ENCODE peak calls at places on chromosomes 13 and 19, in six cellular contexts. One of them, this sample, is unnamed.

GRCh38 chr19:2477732-2478191 is 1.8 kb downstream of the GADD45B start:
- DNase-seq in HL-60: peak; percentile 63
- DNase-seq in mucosa of descending colon: peak; percentile 37
- DNase-seq in pancreas: peak; percentile 60
- DNase-seq in endothelial cell of umbilical vein: peak; percentile 48
- DNase-seq in thoracic aorta: no peak
- DNase-seq in this sample: peak; percentile 66

GRCh38 chr13:82772802-82773201 is 1109.5 kb downstream of the SLITRK1 start:
- DNase-seq in HL-60: no peak
- DNase-seq in mucosa of descending colon: no peak
- DNase-seq in pancreas: no peak
- DNase-seq in endothelial cell of umbilical vein: no peak
- DNase-seq in thoracic aorta: no peak
- DNase-seq in this sample: peak; percentile 40

GRCh38 chr19:48812094-48812929 is 1.5 kb upstream of the BCAT2 start:
- DNase-seq in HL-60: no peak
- DNase-seq in mucosa of descending colon: peak; percentile 89
- DNase-seq in pancreas: peak; percentile 95
- DNase-seq in endothelial cell of umbilical vein: peak; percentile 72
- DNase-seq in thoracic aorta: peak; percentile 59
- DNase-seq in this sample: peak; percentile 60

GRCh38 chr19:46977548-46977947 is 42.1 kb upstream of the NPAS1 start:
- DNase-seq in HL-60: no peak
- DNase-seq in mucosa of descending colon: no peak
- DNase-seq in pancreas: no peak
- DNase-seq in endothelial cell of umbilical vein: peak; percentile 33
- DNase-seq in thoracic aorta: no peak
- DNase-seq in this sample: no peak

GRCh38 chr13:38872693-38873092 is 117.9 kb downstream of the STOML3 start:
- DNase-seq in HL-60: peak; percentile 43
- DNase-seq in mucosa of descending colon: peak; percentile 8
- DNase-seq in pancreas: peak; percentile 26
- DNase-seq in endothelial cell of umbilical vein: peak; percentile 21
- DNase-seq in thoracic aorta: no peak
- DNase-seq in this sample: peak; percentile 22

GRCh38 chr13:40271511-40271910 is 394.9 kb downstream of the FOXO1 start:
- DNase-seq in HL-60: no peak
- DNase-seq in mucosa of descending colon: peak; percentile 6
- DNase-seq in pancreas: no peak
- DNase-seq in endothelial cell of umbilical vein: peak; percentile 78
- DNase-seq in thoracic aorta: no peak
- DNase-seq in this sample: no peak

GRCh38 chr13:113273856-113274590 is 23.0 kb upstream of the LAMP1 start:
- DNase-seq in HL-60: peak; percentile 84
- DNase-seq in mucosa of descending colon: no peak
- DNase-seq in pancreas: no peak
- DNase-seq in endothelial cell of umbilical vein: no peak
- DNase-seq in thoracic aorta: no peak
- DNase-seq in this sample: peak; percentile 72

GRCh38 chr13:59545007-59545406 is 618.7 kb downstream of the DIAPH3 start:
- DNase-seq in HL-60: no peak
- DNase-seq in mucosa of descending colon: no peak
- DNase-seq in pancreas: no peak
- DNase-seq in endothelial cell of umbilical vein: no peak
- DNase-seq in thoracic aorta: no peak
- DNase-seq in this sample: no peak

GRCh38 chr19:19550972-19551861 is 13.2 kb downstream of the CILP2 start:
- DNase-seq in HL-60: no peak
- DNase-seq in mucosa of descending colon: no peak
- DNase-seq in pancreas: no peak
- DNase-seq in endothelial cell of umbilical vein: no peak
- DNase-seq in thoracic aorta: no peak
- DNase-seq in this sample: no peak

GRCh38 chr19:19552811-19553210 is 14.7 kb downstream of the CILP2 start:
- DNase-seq in HL-60: peak; percentile 45
- DNase-seq in mucosa of descending colon: peak; percentile 62
- DNase-seq in pancreas: no peak
- DNase-seq in endothelial cell of umbilical vein: no peak
- DNase-seq in thoracic aorta: no peak
- DNase-seq in this sample: no peak

GRCh38 chr19:19554074-19555023 is 16.3 kb downstream of the CILP2 start:
- DNase-seq in HL-60: peak; percentile 45
- DNase-seq in mucosa of descending colon: peak; percentile 61
- DNase-seq in pancreas: no peak
- DNase-seq in endothelial cell of umbilical vein: no peak
- DNase-seq in thoracic aorta: no peak
- DNase-seq in this sample: peak; percentile 35

GRCh38 chr19:19551862-19552192 is 13.8 kb downstream of the CILP2 start:
- DNase-seq in HL-60: no peak
- DNase-seq in mucosa of descending colon: no peak
- DNase-seq in pancreas: no peak
- DNase-seq in endothelial cell of umbilical vein: no peak
- DNase-seq in thoracic aorta: no peak
- DNase-seq in this sample: no peak

DNA sequence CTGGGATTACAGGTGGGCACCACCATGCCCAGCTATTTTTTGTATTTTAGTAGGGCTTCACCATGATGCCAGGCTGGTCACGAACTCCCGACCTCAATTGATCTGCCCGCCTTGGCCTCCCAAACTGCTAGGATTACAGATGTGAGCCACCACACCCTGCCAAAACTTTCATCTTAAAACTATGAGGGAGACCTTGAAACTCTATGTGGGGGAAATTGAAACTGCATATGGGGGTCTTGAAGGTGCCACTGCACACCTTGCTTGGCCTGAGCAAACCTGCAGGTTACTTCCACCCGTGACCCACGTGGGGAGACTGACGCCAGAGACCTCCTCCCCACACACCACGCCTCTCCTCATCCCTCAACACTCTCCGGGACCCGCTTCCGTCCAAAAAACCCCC is 15.6 kb downstream of the CILP2 start:
- DNase-seq in HL-60: no peak
- DNase-seq in mucosa of descending colon: no peak
- DNase-seq in pancreas: no peak
- DNase-seq in endothelial cell of umbilical vein: no peak
- DNase-seq in thoracic aorta: no peak
- DNase-seq in this sample: no peak
- TF ChIP-seq CTCF in HL-60: no peak
- TF ChIP-seq CTCF in mucosa of descending colon: no peak
- TF ChIP-seq CTCF in pancreas: no peak
- TF ChIP-seq CTCF in endothelial cell of umbilical vein: no peak
- TF ChIP-seq CTCF in thoracic aorta: no peak
- TF ChIP-seq CTCF in this sample: no peak

GRCh38 chr19:42022616-42023015 is 28.6 kb upstream of the ATP1A3 start:
- DNase-seq in HL-60: no peak
- DNase-seq in mucosa of descending colon: no peak
- DNase-seq in pancreas: no peak
- DNase-seq in endothelial cell of umbilical vein: no peak
- DNase-seq in thoracic aorta: no peak
- DNase-seq in this sample: no peak

GRCh38 chr19:42024622-42025111 is 30.6 kb upstream of the ATP1A3 start:
- DNase-seq in HL-60: no peak
- DNase-seq in mucosa of descending colon: no peak
- DNase-seq in pancreas: no peak
- DNase-seq in endothelial cell of umbilical vein: no peak
- DNase-seq in thoracic aorta: no peak
- DNase-seq in this sample: peak; percentile 66

GRCh38 chr19:42021185-42021584 is 27.2 kb upstream of the ATP1A3 start:
- DNase-seq in HL-60: no peak
- DNase-seq in mucosa of descending colon: no peak
- DNase-seq in pancreas: no peak
- DNase-seq in endothelial cell of umbilical vein: no peak
- DNase-seq in thoracic aorta: no peak
- DNase-seq in this sample: no peak

GRCh38 chr19:42023943-42024260 is 29.9 kb upstream of the ATP1A3 start:
- DNase-seq in HL-60: no peak
- DNase-seq in mucosa of descending colon: no peak
- DNase-seq in pancreas: no peak
- DNase-seq in endothelial cell of umbilical vein: no peak
- DNase-seq in thoracic aorta: no peak
- DNase-seq in this sample: no peak

GRCh38 chr19:42023121-42023942 is 29.3 kb upstream of the ATP1A3 start:
- DNase-seq in HL-60: peak; percentile 21
- DNase-seq in mucosa of descending colon: peak; percentile 35
- DNase-seq in pancreas: no peak
- DNase-seq in endothelial cell of umbilical vein: no peak
- DNase-seq in thoracic aorta: no peak
- DNase-seq in this sample: no peak
- TF ChIP-seq CTCF in HL-60: peak; percentile 44
- TF ChIP-seq CTCF in mucosa of descending colon: peak; percentile 12
- TF ChIP-seq CTCF in pancreas: no peak
- TF ChIP-seq CTCF in endothelial cell of umbilical vein: peak; percentile 31
- TF ChIP-seq CTCF in thoracic aorta: no peak
- TF ChIP-seq CTCF in this sample: no peak

DNA sequence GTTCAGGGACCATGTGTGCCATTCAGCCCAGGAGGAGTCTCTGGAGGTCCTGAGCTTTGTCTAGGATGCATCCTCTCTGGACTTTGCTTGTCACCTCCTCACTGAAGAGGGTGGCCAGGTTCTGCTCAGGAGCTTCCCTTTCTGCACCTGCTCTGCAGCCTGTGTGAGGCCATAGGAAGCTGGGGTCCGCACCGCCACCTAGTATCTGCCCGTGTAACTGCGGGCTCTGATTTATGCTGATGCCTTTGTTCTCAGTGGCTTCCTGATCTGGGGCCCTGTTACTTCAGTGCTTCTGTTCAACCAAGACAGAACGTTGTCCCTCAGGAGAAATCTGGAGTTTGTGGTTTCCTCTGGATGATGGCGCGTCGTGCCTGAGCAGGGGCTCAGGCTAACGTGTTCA is 15.5 kb downstream of the ZNF610 start:
- DNase-seq in HL-60: peak; percentile 5
- DNase-seq in mucosa of descending colon: no peak
- DNase-seq in pancreas: no peak
- DNase-seq in endothelial cell of umbilical vein: no peak
- DNase-seq in thoracic aorta: no peak
- DNase-seq in this sample: no peak
- TF ChIP-seq CTCF in HL-60: no peak
- TF ChIP-seq CTCF in mucosa of descending colon: no peak
- TF ChIP-seq CTCF in pancreas: no peak
- TF ChIP-seq CTCF in endothelial cell of umbilical vein: no peak
- TF ChIP-seq CTCF in thoracic aorta: no peak
- TF ChIP-seq CTCF in this sample: no peak

GRCh38 chr19:17105548-17105947 is 30.0 kb downstream of the MYO9B start:
- DNase-seq in HL-60: no peak
- DNase-seq in mucosa of descending colon: no peak
- DNase-seq in pancreas: no peak
- DNase-seq in endothelial cell of umbilical vein: no peak
- DNase-seq in thoracic aorta: no peak
- DNase-seq in this sample: no peak

GRCh38 chr19:17107546-17108452 is 32.2 kb downstream of the MYO9B start:
- DNase-seq in HL-60: peak; percentile 74
- DNase-seq in mucosa of descending colon: peak; percentile 50
- DNase-seq in pancreas: peak; percentile 53
- DNase-seq in endothelial cell of umbilical vein: peak; percentile 96
- DNase-seq in thoracic aorta: peak; percentile 96
- DNase-seq in this sample: peak; percentile 97

GRCh38 chr19:17101686-17102628 is 26.4 kb downstream of the MYO9B start:
- DNase-seq in HL-60: no peak
- DNase-seq in mucosa of descending colon: no peak
- DNase-seq in pancreas: no peak
- DNase-seq in endothelial cell of umbilical vein: no peak
- DNase-seq in thoracic aorta: no peak
- DNase-seq in this sample: no peak

GRCh38 chr19:17104679-17105078 is 29.1 kb downstream of the MYO9B start:
- DNase-seq in HL-60: no peak
- DNase-seq in mucosa of descending colon: no peak
- DNase-seq in pancreas: no peak
- DNase-seq in endothelial cell of umbilical vein: no peak
- DNase-seq in thoracic aorta: no peak
- DNase-seq in this sample: no peak

DNA sequence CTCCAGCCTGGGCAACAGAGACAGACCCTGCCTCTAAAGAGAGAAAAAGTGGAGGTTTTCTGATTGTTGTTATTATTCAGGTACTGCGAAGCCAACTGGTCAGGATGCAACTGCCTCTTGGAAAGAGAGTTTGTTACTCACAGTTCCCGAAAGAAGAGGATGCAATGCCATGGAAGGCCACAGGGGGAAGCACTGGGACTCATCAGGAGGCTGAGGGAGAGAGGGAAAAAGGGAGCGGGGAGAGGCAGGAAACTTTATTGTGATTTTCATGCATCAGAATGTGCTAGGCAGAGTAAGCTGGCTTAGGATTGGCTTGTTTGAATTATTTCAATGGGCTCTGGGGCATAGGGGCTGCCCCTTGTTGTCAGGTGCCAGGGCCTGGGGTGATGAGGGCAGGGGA is 27.6 kb downstream of the MYO9B start:
- DNase-seq in HL-60: no peak
- DNase-seq in mucosa of descending colon: no peak
- DNase-seq in pancreas: no peak
- DNase-seq in endothelial cell of umbilical vein: peak; percentile 42
- DNase-seq in thoracic aorta: no peak
- DNase-seq in this sample: peak; percentile 47
- TF ChIP-seq CTCF in HL-60: peak; percentile 22
- TF ChIP-seq CTCF in mucosa of descending colon: no peak
- TF ChIP-seq CTCF in pancreas: no peak
- TF ChIP-seq CTCF in endothelial cell of umbilical vein: peak; percentile 62
- TF ChIP-seq CTCF in thoracic aorta: peak; percentile 42
- TF ChIP-seq CTCF in this sample: peak; percentile 79

GRCh38 chr19:35438527-35438926 is 9.5 kb upstream of the FFAR2 start:
- DNase-seq in HL-60: no peak
- DNase-seq in mucosa of descending colon: no peak
- DNase-seq in pancreas: peak; percentile 70
- DNase-seq in endothelial cell of umbilical vein: no peak
- DNase-seq in thoracic aorta: no peak
- DNase-seq in this sample: peak; percentile 36
- TF ChIP-seq CTCF in HL-60: no peak
- TF ChIP-seq CTCF in mucosa of descending colon: no peak
- TF ChIP-seq CTCF in pancreas: no peak
- TF ChIP-seq CTCF in endothelial cell of umbilical vein: no peak
- TF ChIP-seq CTCF in thoracic aorta: no peak
- TF ChIP-seq CTCF in this sample: no peak

DNA sequence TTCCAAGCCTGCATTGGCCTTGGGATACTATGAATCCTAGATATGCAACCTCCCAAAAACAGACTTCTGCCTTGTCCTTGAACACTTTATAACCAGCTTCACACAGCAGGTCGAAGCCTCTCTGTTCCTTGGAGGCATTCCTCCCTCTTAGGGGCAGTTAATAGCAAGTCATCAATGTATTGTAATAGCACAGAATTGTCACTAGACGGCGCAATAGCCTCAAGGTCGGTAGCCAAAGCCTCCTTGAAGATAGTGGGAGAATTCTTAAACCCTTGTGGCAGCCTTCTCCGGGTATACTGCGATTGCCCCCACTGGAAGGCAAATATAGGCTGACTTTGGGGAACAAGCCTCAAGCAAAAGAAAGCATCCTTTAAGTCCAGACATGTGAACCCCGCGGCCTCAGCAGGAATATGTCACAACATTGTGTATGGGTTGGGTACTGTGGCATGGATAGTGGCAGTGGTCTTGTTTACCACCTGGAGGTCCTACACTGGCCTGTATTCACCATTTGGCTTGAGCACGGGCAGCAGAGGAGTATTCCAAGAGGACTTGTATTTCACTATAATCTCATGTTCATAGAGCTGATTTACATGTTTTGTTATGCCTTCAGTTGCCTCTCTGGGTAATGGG is 61.1 kb downstream of the ZNF431 start:
- DNase-seq in HL-60: peak; percentile 28
- DNase-seq in mucosa of descending colon: peak; percentile 28
- DNase-seq in pancreas: no peak
- DNase-seq in endothelial cell of umbilical vein: peak; percentile 15
- DNase-seq in thoracic aorta: no peak
- DNase-seq in this sample: peak; percentile 14
- TF ChIP-seq CTCF in HL-60: peak; percentile 25
- TF ChIP-seq CTCF in mucosa of descending colon: peak; percentile 55
- TF ChIP-seq CTCF in pancreas: peak; percentile 67
- TF ChIP-seq CTCF in endothelial cell of umbilical vein: peak; percentile 22
- TF ChIP-seq CTCF in thoracic aorta: peak; percentile 38
- TF ChIP-seq CTCF in this sample: peak; percentile 45